ENCODE peak calls at places on chromosomes 5 and 9, in five cellular contexts. G is effector memory CD4-positive, alpha-beta T cell; A is IMR-90; E is CD4-positive, CD25-positive, alpha-beta regulatory T cell; Y is neural progenitor cell. Z is an unnamed sample.

GRCh38 chr5:135829681-135830383 is 4.6 kb upstream of the SLC25A48 start:
- DNase-seq in G (no peak), A (peak), E (peak), Y (peak), Z (peak)

GRCh38 chr9:73782166-73782565 is 630.5 kb downstream of the ANXA1 start:
- DNase-seq in G (no peak), A (no peak), E (no peak), Y (no peak), Z (no peak)

GRCh38 chr9:76629205-76629990 is 134.8 kb upstream of the PCA3 start:
- DNase-seq in G (no peak), A (no peak), E (peak), Y (no peak), Z (no peak)

GRCh38 chr9:97938081-97938644 is at the start of gene HEMGN:
- DNase-seq in G (peak), A (no peak), E (peak), Y (no peak), Z (no peak)

GRCh38 chr9:34507966-34508365 is 14.8 kb downstream of the ENHO start:
- DNase-seq in G (no peak), A (no peak), E (no peak), Y (no peak), Z (no peak)

GRCh38 chr9:129596541-129597328 is 24.2 kb downstream of the C9orf50 start:
- DNase-seq in G (no peak), A (peak), E (no peak), Y (peak), Z (peak)

GRCh38 chr9:78821126-78821822 is 524.3 kb downstream of the PSAT1 start:
- DNase-seq in G (no peak), A (peak), E (peak), Y (peak), Z (no peak)

GRCh38 chr9:38127271-38127839 is 58.3 kb upstream of the SHB start:
- DNase-seq in G (no peak), A (peak), E (no peak), Y (no peak), Z (no peak)

GRCh38 chr9:35935755-35936509 is 22.0 kb downstream of the OR2S2 start:
- DNase-seq in G (no peak), A (peak), E (no peak), Y (no peak), Z (no peak)

GRCh38 chr5:146005264-146005663 is 68.9 kb downstream of the SH3RF2 start:
- DNase-seq in G (no peak), A (no peak), E (no peak), Y (no peak), Z (no peak)

GRCh38 chr9:84045481-84046097 is 65.0 kb downstream of the RMI1 start:
- DNase-seq in G (no peak), A (no peak), E (no peak), Y (no peak), Z (no peak)

GRCh38 chr5:173327948-173328895 is at the start of gene STC2:
- DNase-seq in G (no peak), A (peak), E (peak), Y (peak), Z (peak)

GRCh38 chr9:127021664-127022337 is 100.6 kb downstream of the ANGPTL2 start:
- DNase-seq in G (no peak), A (peak), E (no peak), Y (peak), Z (peak)

GRCh38 chr5:151155149-151155776 is 2.3 kb downstream of the ANXA6 start:
- DNase-seq in G (peak), A (peak), E (peak), Y (no peak), Z (no peak)

GRCh38 chr5:124972703-124973102 is 226.3 kb upstream of the ZNF608 start:
- DNase-seq in G (no peak), A (no peak), E (no peak), Y (no peak), Z (no peak)

GRCh38 chr5:124979174-124979573 is 232.7 kb upstream of the ZNF608 start:
- DNase-seq in G (no peak), A (peak), E (no peak), Y (peak), Z (no peak)

GRCh38 chr5:124976086-124976485 is 229.6 kb upstream of the ZNF608 start:
- DNase-seq in G (no peak), A (no peak), E (no peak), Y (no peak), Z (no peak)

DNA sequence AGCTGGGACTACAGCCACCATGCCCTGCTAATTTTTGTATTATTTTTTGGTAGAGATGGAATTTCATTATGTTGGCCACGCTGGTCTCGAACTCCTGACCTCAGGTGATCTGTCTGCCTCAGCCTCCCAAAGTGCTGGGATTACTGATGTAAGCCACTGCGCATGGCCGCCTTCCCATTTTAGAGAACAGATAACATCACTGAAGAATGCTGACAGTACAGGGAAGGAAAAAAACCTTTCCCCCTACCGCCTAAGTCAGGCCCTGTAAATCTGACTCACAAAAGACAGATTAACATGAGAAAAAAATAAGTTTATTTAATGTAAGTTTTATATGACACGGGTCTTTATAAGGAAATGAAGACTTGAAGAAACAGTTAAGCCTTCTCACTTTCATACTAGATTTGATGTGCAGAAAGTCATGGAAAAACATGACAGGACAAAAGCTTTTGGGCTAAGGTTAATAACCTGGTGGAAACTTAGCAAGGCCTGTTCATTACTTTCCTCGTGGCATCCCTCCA is 227.2 kb upstream of the ZNF608 start:
- DNase-seq in G (no peak), A (no peak), E (no peak), Y (no peak), Z (no peak)
- H3K27ac ChIP-seq in G (no peak), A (no peak), E (no peak), Y (peak), Z (no peak)

GRCh38 chr5:65834306-65834705 is 92.1 kb upstream of the ERBIN start:
- DNase-seq in G (no peak), A (no peak), E (no peak), Y (no peak), Z (no peak)
- H3K27ac ChIP-seq in G (no peak), A (no peak), E (no peak), Y (peak), Z (peak)

GRCh38 chr9:94140418-94140780 is 56.1 kb downstream of the PTPDC1 start:
- DNase-seq in G (no peak), A (no peak), E (no peak), Y (no peak), Z (no peak)
- H3K27ac ChIP-seq in G (no peak), A (peak), E (no peak), Y (no peak), Z (peak)

GRCh38 chr5:23466401-23466886 is 41.0 kb upstream of the PRDM9 start:
- DNase-seq in G (no peak), A (no peak), E (no peak), Y (peak), Z (no peak)
- H3K27ac ChIP-seq in G (no peak), A (no peak), E (no peak), Y (no peak), Z (no peak)